ENCODE peak calls at places on chromosomes 4 and X, in nine cellular contexts. One of them, this sample, is unnamed.

GRCh38 chrX:18360867-18361266 is 6.4 kb upstream of the SCML2 start:
- DNase-seq in astrocyte of the spinal cord: no peak
- DNase-seq in endothelial cell: no peak
- DNase-seq in HT1080: peak
- DNase-seq in stimulated activated CD8-positive, alpha-beta memory T cell treated with anti-CD3 and anti-CD28 coated beads, Interleukin-2, amount 100 ng/mL, for 48 hours: no peak
- DNase-seq in Peyer's patch: no peak
- DNase-seq in C1 segment of cervical spinal cord: no peak
- DNase-seq in tibial artery: no peak
- DNase-seq in activated CD4-positive, CD25-positive, alpha-beta regulatory T cell treated with anti-CD3 and anti-CD28 coated beads, Interleukin-2, amount 50 U/mL, for 72 hours: no peak
- DNase-seq in this sample: peak

GRCh38 chr4:169800541-169800940 is 42.8 kb upstream of the HPF1 start:
- DNase-seq in astrocyte of the spinal cord: no peak
- DNase-seq in endothelial cell: no peak
- DNase-seq in HT1080: no peak
- DNase-seq in stimulated activated CD8-positive, alpha-beta memory T cell treated with anti-CD3 and anti-CD28 coated beads, Interleukin-2, amount 100 ng/mL, for 48 hours: no peak
- DNase-seq in Peyer's patch: no peak
- DNase-seq in C1 segment of cervical spinal cord: no peak
- DNase-seq in tibial artery: no peak
- DNase-seq in activated CD4-positive, CD25-positive, alpha-beta regulatory T cell treated with anti-CD3 and anti-CD28 coated beads, Interleukin-2, amount 50 U/mL, for 72 hours: no peak
- DNase-seq in this sample: no peak

GRCh38 chrX:133185938-133186337 is 32.2 kb downstream of the TFDP3 start:
- DNase-seq in astrocyte of the spinal cord: no peak
- DNase-seq in endothelial cell: no peak
- DNase-seq in HT1080: no peak
- DNase-seq in stimulated activated CD8-positive, alpha-beta memory T cell treated with anti-CD3 and anti-CD28 coated beads, Interleukin-2, amount 100 ng/mL, for 48 hours: no peak
- DNase-seq in Peyer's patch: peak
- DNase-seq in C1 segment of cervical spinal cord: no peak
- DNase-seq in tibial artery: no peak
- DNase-seq in activated CD4-positive, CD25-positive, alpha-beta regulatory T cell treated with anti-CD3 and anti-CD28 coated beads, Interleukin-2, amount 50 U/mL, for 72 hours: no peak
- DNase-seq in this sample: no peak

GRCh38 chr4:6710282-6710681 is 617 bp upstream of the MRFAP1L1 start:
- DNase-seq in astrocyte of the spinal cord: no peak
- DNase-seq in endothelial cell: no peak
- DNase-seq in HT1080: no peak
- DNase-seq in stimulated activated CD8-positive, alpha-beta memory T cell treated with anti-CD3 and anti-CD28 coated beads, Interleukin-2, amount 100 ng/mL, for 48 hours: no peak
- DNase-seq in Peyer's patch: peak
- DNase-seq in C1 segment of cervical spinal cord: no peak
- DNase-seq in tibial artery: no peak
- DNase-seq in activated CD4-positive, CD25-positive, alpha-beta regulatory T cell treated with anti-CD3 and anti-CD28 coated beads, Interleukin-2, amount 50 U/mL, for 72 hours: no peak
- DNase-seq in this sample: no peak

GRCh38 chrX:111511477-111511876 is at the start of gene SERTM2:
- DNase-seq in astrocyte of the spinal cord: peak
- DNase-seq in endothelial cell: no peak
- DNase-seq in HT1080: peak
- DNase-seq in stimulated activated CD8-positive, alpha-beta memory T cell treated with anti-CD3 and anti-CD28 coated beads, Interleukin-2, amount 100 ng/mL, for 48 hours: no peak
- DNase-seq in Peyer's patch: no peak
- DNase-seq in C1 segment of cervical spinal cord: no peak
- DNase-seq in tibial artery: no peak
- DNase-seq in activated CD4-positive, CD25-positive, alpha-beta regulatory T cell treated with anti-CD3 and anti-CD28 coated beads, Interleukin-2, amount 50 U/mL, for 72 hours: no peak
- DNase-seq in this sample: peak

GRCh38 chrX:5823861-5824260 is 404.8 kb downstream of the NLGN4X start:
- DNase-seq in astrocyte of the spinal cord: no peak
- DNase-seq in endothelial cell: no peak
- DNase-seq in HT1080: no peak
- DNase-seq in stimulated activated CD8-positive, alpha-beta memory T cell treated with anti-CD3 and anti-CD28 coated beads, Interleukin-2, amount 100 ng/mL, for 48 hours: no peak
- DNase-seq in Peyer's patch: no peak
- DNase-seq in C1 segment of cervical spinal cord: no peak
- DNase-seq in tibial artery: no peak
- DNase-seq in activated CD4-positive, CD25-positive, alpha-beta regulatory T cell treated with anti-CD3 and anti-CD28 coated beads, Interleukin-2, amount 50 U/mL, for 72 hours: no peak
- DNase-seq in this sample: no peak

GRCh38 chr4:5142726-5143125 is 91.4 kb downstream of the STK32B start:
- DNase-seq in astrocyte of the spinal cord: peak
- DNase-seq in endothelial cell: peak
- DNase-seq in HT1080: peak
- DNase-seq in stimulated activated CD8-positive, alpha-beta memory T cell treated with anti-CD3 and anti-CD28 coated beads, Interleukin-2, amount 100 ng/mL, for 48 hours: no peak
- DNase-seq in Peyer's patch: peak
- DNase-seq in C1 segment of cervical spinal cord: no peak
- DNase-seq in tibial artery: peak
- DNase-seq in activated CD4-positive, CD25-positive, alpha-beta regulatory T cell treated with anti-CD3 and anti-CD28 coated beads, Interleukin-2, amount 50 U/mL, for 72 hours: no peak
- DNase-seq in this sample: peak

GRCh38 chrX:100874240-100874798 is at the start of gene NOX1:
- DNase-seq in astrocyte of the spinal cord: no peak
- DNase-seq in endothelial cell: no peak
- DNase-seq in HT1080: no peak
- DNase-seq in stimulated activated CD8-positive, alpha-beta memory T cell treated with anti-CD3 and anti-CD28 coated beads, Interleukin-2, amount 100 ng/mL, for 48 hours: no peak
- DNase-seq in Peyer's patch: no peak
- DNase-seq in C1 segment of cervical spinal cord: no peak
- DNase-seq in tibial artery: no peak
- DNase-seq in activated CD4-positive, CD25-positive, alpha-beta regulatory T cell treated with anti-CD3 and anti-CD28 coated beads, Interleukin-2, amount 50 U/mL, for 72 hours: no peak
- DNase-seq in this sample: no peak

GRCh38 chr4:70603856-70604255 is 11.8 kb downstream of the AMBN start:
- DNase-seq in astrocyte of the spinal cord: no peak
- DNase-seq in endothelial cell: no peak
- DNase-seq in HT1080: no peak
- DNase-seq in stimulated activated CD8-positive, alpha-beta memory T cell treated with anti-CD3 and anti-CD28 coated beads, Interleukin-2, amount 100 ng/mL, for 48 hours: no peak
- DNase-seq in Peyer's patch: no peak
- DNase-seq in C1 segment of cervical spinal cord: no peak
- DNase-seq in tibial artery: no peak
- DNase-seq in activated CD4-positive, CD25-positive, alpha-beta regulatory T cell treated with anti-CD3 and anti-CD28 coated beads, Interleukin-2, amount 50 U/mL, for 72 hours: no peak
- DNase-seq in this sample: peak

GRCh38 chr4:54661686-54662085 is 3.9 kb downstream of the KIT start:
- DNase-seq in astrocyte of the spinal cord: peak
- DNase-seq in endothelial cell: no peak
- DNase-seq in HT1080: peak
- DNase-seq in stimulated activated CD8-positive, alpha-beta memory T cell treated with anti-CD3 and anti-CD28 coated beads, Interleukin-2, amount 100 ng/mL, for 48 hours: no peak
- DNase-seq in Peyer's patch: no peak
- DNase-seq in C1 segment of cervical spinal cord: no peak
- DNase-seq in tibial artery: no peak
- DNase-seq in activated CD4-positive, CD25-positive, alpha-beta regulatory T cell treated with anti-CD3 and anti-CD28 coated beads, Interleukin-2, amount 50 U/mL, for 72 hours: no peak
- DNase-seq in this sample: peak

GRCh38 chrX:118000518-118000917 is 116.1 kb downstream of the KLHL13 start:
- DNase-seq in astrocyte of the spinal cord: no peak
- DNase-seq in endothelial cell: no peak
- DNase-seq in HT1080: no peak
- DNase-seq in stimulated activated CD8-positive, alpha-beta memory T cell treated with anti-CD3 and anti-CD28 coated beads, Interleukin-2, amount 100 ng/mL, for 48 hours: no peak
- DNase-seq in Peyer's patch: no peak
- DNase-seq in C1 segment of cervical spinal cord: no peak
- DNase-seq in tibial artery: no peak
- DNase-seq in activated CD4-positive, CD25-positive, alpha-beta regulatory T cell treated with anti-CD3 and anti-CD28 coated beads, Interleukin-2, amount 50 U/mL, for 72 hours: no peak
- DNase-seq in this sample: no peak

This sample was measured in fibroblast of mammary gland.